ENCODE peak calls at places on chromosomes 11 and 22, in four cellular contexts. One of them, this sample, is unnamed.
A peak's percentile ranks its signal among the peaks of the same experiment; 100 is the strongest.

GRCh38 chr11:76462317-76462716 is 17.5 kb downstream of the EMSY start:
- DNase-seq in HEK293T: no peak
- DNase-seq in K562: no peak
- DNase-seq in HepG2: no peak
- DNase-seq in this sample: no peak

GRCh38 chr11:64341429-64341828 is 1.4 kb downstream of the CCDC88B start:
- DNase-seq in HEK293T: no peak
- DNase-seq in K562: no peak
- DNase-seq in HepG2: no peak
- DNase-seq in this sample: no peak

GRCh38 chr11:72940417-72940816 is 126.2 kb downstream of the ATG16L2 start:
- DNase-seq in HEK293T: no peak
- DNase-seq in K562: no peak
- DNase-seq in HepG2: no peak
- DNase-seq in this sample: no peak

GRCh38 chr11:84345027-84345426 is 1058.9 kb upstream of the CCDC90B start:
- DNase-seq in HEK293T: no peak
- DNase-seq in K562: no peak
- DNase-seq in HepG2: no peak
- DNase-seq in this sample: no peak

GRCh38 chr22:30460147-30460546 is 11.7 kb downstream of the SEC14L3 start:
- DNase-seq in HEK293T: no peak
- DNase-seq in K562: no peak
- DNase-seq in HepG2: no peak
- DNase-seq in this sample: no peak

GRCh38 chr22:29784451-29785361 is 17.5 kb downstream of the UQCR10 start:
- DNase-seq in HEK293T: no peak
- DNase-seq in K562: no peak
- DNase-seq in HepG2: peak; percentile 38
- DNase-seq in this sample: no peak

GRCh38 chr11:76512851-76513653 is 68.2 kb downstream of the EMSY start:
- DNase-seq in HEK293T: no peak
- DNase-seq in K562: no peak
- DNase-seq in HepG2: no peak
- DNase-seq in this sample: no peak

GRCh38 chr11:65903068-65903481 is 2.9 kb upstream of the FOSL1 start:
- DNase-seq in HEK293T: no peak
- DNase-seq in K562: peak; percentile 78
- DNase-seq in HepG2: peak; percentile 79
- DNase-seq in this sample: no peak

GRCh38 chr22:23796461-23796860 is 9.7 kb downstream of the SMARCB1 start:
- DNase-seq in HEK293T: no peak
- DNase-seq in K562: no peak
- DNase-seq in HepG2: no peak
- DNase-seq in this sample: no peak

GRCh38 chr11:119832536-119832935 is 103.5 kb upstream of the NECTIN1 start:
- DNase-seq in HEK293T: no peak
- DNase-seq in K562: no peak
- DNase-seq in HepG2: peak; percentile 11
- DNase-seq in this sample: no peak

GRCh38 chr11:96878299-96879051 is 488.7 kb downstream of the JRKL start:
- DNase-seq in HEK293T: no peak
- DNase-seq in K562: no peak
- DNase-seq in HepG2: no peak
- DNase-seq in this sample: no peak

GRCh38 chr11:46697723-46698122 is 2.7 kb downstream of the ARHGAP1 start:
- DNase-seq in HEK293T: no peak
- DNase-seq in K562: no peak
- DNase-seq in HepG2: no peak
- DNase-seq in this sample: no peak

GRCh38 chr11:91374794-91375193 is 849.8 kb upstream of the FAT3 start:
- DNase-seq in HEK293T: no peak
- DNase-seq in K562: no peak
- DNase-seq in HepG2: no peak
- DNase-seq in this sample: no peak

GRCh38 chr22:43044402-43044801 is 29.5 kb upstream of the PACSIN2 start:
- DNase-seq in HEK293T: no peak
- DNase-seq in K562: no peak
- DNase-seq in HepG2: no peak
- DNase-seq in this sample: no peak

GRCh38 chr22:24875862-24876506 is 70.0 kb downstream of the SGSM1 start:
- DNase-seq in HEK293T: peak; percentile 50
- DNase-seq in K562: peak; percentile 16
- DNase-seq in HepG2: no peak
- DNase-seq in this sample: peak; percentile 68

GRCh38 chr11:36009469-36009868 is 65.6 kb downstream of the LDLRAD3 start:
- DNase-seq in HEK293T: no peak
- DNase-seq in K562: no peak
- DNase-seq in HepG2: no peak
- DNase-seq in this sample: no peak

GRCh38 chr11:72446929-72447753 is 12.8 kb upstream of the CLPB start:
- DNase-seq in HEK293T: peak; percentile 67
- DNase-seq in K562: peak; percentile 64
- DNase-seq in HepG2: peak; percentile 62
- DNase-seq in this sample: no peak

GRCh38 chr11:17396598-17397310 is 8.3 kb upstream of the KCNJ11 start:
- DNase-seq in HEK293T: no peak
- DNase-seq in K562: no peak
- DNase-seq in HepG2: no peak
- DNase-seq in this sample: no peak

GRCh38 chr11:91243065-91243464 is 981.6 kb upstream of the FAT3 start:
- DNase-seq in HEK293T: no peak
- DNase-seq in K562: no peak
- DNase-seq in HepG2: no peak
- DNase-seq in this sample: no peak

GRCh38 chr11:132504501-132505041 is 1027.7 kb downstream of the OPCML start:
- DNase-seq in HEK293T: no peak
- DNase-seq in K562: no peak
- DNase-seq in HepG2: no peak
- DNase-seq in this sample: peak; percentile 29
- TF ChIP-seq ELF4 in HEK293T: no peak
- TF ChIP-seq ELF4 in K562: no peak
- TF ChIP-seq ELF4 in HepG2: no peak
- TF ChIP-seq ELF4 in this sample: no peak

DNA sequence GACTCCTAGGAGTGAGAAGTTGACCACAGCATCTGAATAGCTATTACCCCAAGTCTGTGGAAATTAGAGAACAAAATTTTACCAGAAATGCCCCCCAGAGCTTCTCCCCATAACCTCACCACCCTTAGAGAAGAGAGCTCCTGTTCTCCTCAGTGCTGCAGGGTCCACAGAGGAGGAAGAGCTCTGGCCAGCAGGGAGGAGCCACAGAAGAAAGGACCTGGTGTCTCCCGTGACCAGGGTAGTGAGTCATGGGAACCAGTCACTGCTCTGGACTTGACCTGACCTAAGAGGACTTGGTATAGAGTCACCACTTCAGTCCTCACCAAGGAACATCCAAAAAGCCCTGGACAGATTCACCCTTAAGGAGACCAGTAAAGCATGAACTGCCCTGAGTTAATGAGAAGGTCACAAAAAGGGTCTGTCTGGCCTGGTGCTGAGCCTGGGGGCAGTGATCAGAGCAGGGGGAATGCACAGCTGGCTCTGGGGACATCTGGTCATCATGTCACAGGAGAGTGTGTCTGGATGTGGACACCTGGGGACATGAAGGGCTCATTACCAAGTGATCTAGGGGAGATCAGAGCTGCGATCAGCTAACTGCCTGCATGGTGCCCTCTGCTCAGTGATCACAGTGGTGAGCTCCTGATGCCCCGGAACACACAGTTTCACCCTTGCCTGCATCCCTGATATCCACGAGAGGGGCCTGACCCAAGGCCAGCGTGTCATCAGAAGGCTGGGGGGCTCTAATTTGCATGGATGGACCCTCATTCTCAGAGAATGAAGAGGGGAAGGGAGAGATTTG is 103.3 kb upstream of the TOP3B start:
- DNase-seq in HEK293T: no peak
- DNase-seq in K562: peak; percentile 68
- DNase-seq in HepG2: no peak
- DNase-seq in this sample: no peak
- TF ChIP-seq ELF4 in HEK293T: no peak
- TF ChIP-seq ELF4 in K562: no peak
- TF ChIP-seq ELF4 in HepG2: no peak
- TF ChIP-seq ELF4 in this sample: no peak

GRCh38 chr22:44661659-44662569 is 40.1 kb upstream of the PRR5 start:
- DNase-seq in HEK293T: no peak
- DNase-seq in K562: no peak
- DNase-seq in HepG2: no peak
- DNase-seq in this sample: no peak
- TF ChIP-seq ELF4 in HEK293T: no peak
- TF ChIP-seq ELF4 in K562: no peak
- TF ChIP-seq ELF4 in HepG2: no peak
- TF ChIP-seq ELF4 in this sample: no peak

GRCh38 chr11:34351687-34352469 is 5.9 kb downstream of the ABTB2 start:
- DNase-seq in HEK293T: no peak
- DNase-seq in K562: no peak
- DNase-seq in HepG2: no peak
- DNase-seq in this sample: no peak
- TF ChIP-seq ELF4 in HEK293T: no peak
- TF ChIP-seq ELF4 in K562: no peak
- TF ChIP-seq ELF4 in HepG2: no peak
- TF ChIP-seq ELF4 in this sample: no peak

DNA sequence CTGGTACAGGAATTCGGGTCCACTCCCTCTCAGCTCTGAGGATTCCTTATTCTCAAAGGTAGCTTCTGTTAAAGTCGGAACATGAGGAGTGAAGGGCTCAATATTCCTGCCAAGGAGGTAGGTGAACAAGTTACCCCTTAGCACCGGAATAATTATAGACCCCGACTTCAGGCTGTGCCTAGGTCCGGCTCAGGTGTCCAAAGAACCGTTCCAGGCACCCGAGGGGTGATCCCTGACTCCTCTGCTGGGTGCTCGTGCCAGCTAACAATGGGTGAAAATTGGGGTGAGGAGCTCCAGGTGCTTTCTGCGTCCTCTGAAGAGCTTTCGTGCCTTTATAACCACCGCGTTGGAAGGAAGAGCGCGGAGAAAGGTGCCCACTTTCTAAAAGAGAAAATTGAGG is 445 bp downstream of the CYB561A3 start:
- DNase-seq in HEK293T: no peak
- DNase-seq in K562: no peak
- DNase-seq in HepG2: no peak
- DNase-seq in this sample: no peak
- TF ChIP-seq ELF4 in HEK293T: no peak
- TF ChIP-seq ELF4 in K562: no peak
- TF ChIP-seq ELF4 in HepG2: no peak
- TF ChIP-seq ELF4 in this sample: no peak

DNA sequence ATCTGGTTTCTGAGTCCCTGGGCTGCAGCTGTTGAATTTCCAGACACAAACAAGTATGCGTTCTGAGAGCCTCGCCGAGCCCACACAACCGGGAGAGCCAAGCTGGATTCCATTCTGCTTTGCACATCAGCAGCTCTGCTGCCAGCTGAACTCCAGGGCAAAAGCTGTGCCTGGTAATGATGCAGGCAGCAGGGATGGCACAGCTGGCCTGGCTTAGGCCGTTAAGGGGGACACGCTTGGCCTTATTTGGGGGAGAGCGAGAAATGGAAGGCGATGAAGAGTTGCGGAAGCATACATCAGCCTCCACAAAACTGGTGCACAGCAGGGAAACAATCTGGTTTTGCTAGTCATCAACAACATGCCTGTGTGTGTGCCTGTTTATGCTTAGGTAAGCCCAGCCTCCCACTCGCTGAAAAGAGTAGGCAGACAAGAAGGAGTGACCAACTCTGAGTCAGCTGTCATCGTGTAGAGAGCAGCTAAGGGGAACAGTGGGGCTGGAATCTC is 25.1 kb downstream of the ADAMTS8 start:
- DNase-seq in HEK293T: no peak
- DNase-seq in K562: no peak
- DNase-seq in HepG2: no peak
- DNase-seq in this sample: no peak
- TF ChIP-seq ELF4 in HEK293T: no peak
- TF ChIP-seq ELF4 in K562: no peak
- TF ChIP-seq ELF4 in HepG2: no peak
- TF ChIP-seq ELF4 in this sample: no peak

DNA sequence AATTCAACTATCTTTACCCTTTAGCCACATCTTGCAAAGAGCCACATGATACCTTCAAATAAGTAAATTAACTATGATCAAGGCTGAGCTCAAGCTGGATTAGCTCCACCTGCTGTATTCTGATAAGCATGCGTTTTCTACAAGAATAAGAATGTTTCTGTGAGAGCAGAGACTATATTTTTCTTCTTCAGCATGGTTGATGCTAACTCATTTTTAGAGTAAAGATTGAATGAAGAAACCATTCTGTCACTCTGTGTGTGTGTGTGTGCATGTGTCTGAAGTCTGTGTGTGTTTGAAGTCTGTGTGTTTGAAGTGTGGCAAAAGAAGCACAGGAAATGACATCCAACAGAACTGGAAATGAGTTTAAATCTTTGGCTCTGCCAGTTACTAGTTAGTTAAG is 12.0 kb upstream of the LAYN start:
- DNase-seq in HEK293T: no peak
- DNase-seq in K562: no peak
- DNase-seq in HepG2: no peak
- DNase-seq in this sample: no peak
- TF ChIP-seq ELF4 in HEK293T: no peak
- TF ChIP-seq ELF4 in K562: no peak
- TF ChIP-seq ELF4 in HepG2: no peak
- TF ChIP-seq ELF4 in this sample: no peak

GRCh38 chr11:83221694-83222093 is 28.2 kb downstream of the ANKRD42 start:
- DNase-seq in HEK293T: no peak
- DNase-seq in K562: no peak
- DNase-seq in HepG2: no peak
- DNase-seq in this sample: no peak

GRCh38 chr11:83220279-83220678 is 26.8 kb downstream of the ANKRD42 start:
- DNase-seq in HEK293T: no peak
- DNase-seq in K562: peak; percentile 13
- DNase-seq in HepG2: no peak
- DNase-seq in this sample: no peak

GRCh38 chr11:83223457-83223856 is 29.9 kb downstream of the ANKRD42 start:
- DNase-seq in HEK293T: no peak
- DNase-seq in K562: no peak
- DNase-seq in HepG2: no peak
- DNase-seq in this sample: no peak

GRCh38 chr11:83219095-83219494 is 25.6 kb downstream of the ANKRD42 start:
- DNase-seq in HEK293T: peak; percentile 13
- DNase-seq in K562: peak; percentile 8
- DNase-seq in HepG2: peak; percentile 22
- DNase-seq in this sample: peak; percentile 36

GRCh38 chr11:83222499-83222898 is 29.0 kb downstream of the ANKRD42 start:
- DNase-seq in HEK293T: no peak
- DNase-seq in K562: no peak
- DNase-seq in HepG2: no peak
- DNase-seq in this sample: no peak
- TF ChIP-seq ELF4 in HEK293T: no peak
- TF ChIP-seq ELF4 in K562: no peak
- TF ChIP-seq ELF4 in HepG2: no peak
- TF ChIP-seq ELF4 in this sample: no peak

This sample was measured in WTC11.